ENCODE peak calls at places on chromosomes 5 and 9, in four cellular contexts. One of them, this sample, is unnamed.
A peak's percentile ranks its signal among the peaks of the same experiment; 100 is the strongest.

GRCh38 chr5:57825026-57825683 is 342.5 kb upstream of the ACTBL2 start:
- DNase-seq in coronary artery: no peak
- DNase-seq in fibroblast of the aortic adventitia: peak; percentile 74
- DNase-seq in WERI-Rb-1: no peak
- DNase-seq in this sample: no peak

GRCh38 chr5:156473271-156473935 is 146.4 kb downstream of the SGCD start:
- DNase-seq in coronary artery: no peak
- DNase-seq in fibroblast of the aortic adventitia: peak; percentile 39
- DNase-seq in WERI-Rb-1: no peak
- DNase-seq in this sample: no peak

GRCh38 chr5:59548807-59549357 is 344.6 kb downstream of the PDE4D start:
- DNase-seq in coronary artery: no peak
- DNase-seq in fibroblast of the aortic adventitia: no peak
- DNase-seq in WERI-Rb-1: no peak
- DNase-seq in this sample: no peak

GRCh38 chr9:24218656-24219055 is 327.0 kb downstream of the IZUMO3 start:
- DNase-seq in coronary artery: no peak
- DNase-seq in fibroblast of the aortic adventitia: peak; percentile 10
- DNase-seq in WERI-Rb-1: no peak
- DNase-seq in this sample: no peak

GRCh38 chr5:81203729-81204128 is 29.4 kb upstream of the CKMT2 start:
- DNase-seq in coronary artery: no peak
- DNase-seq in fibroblast of the aortic adventitia: no peak
- DNase-seq in WERI-Rb-1: no peak
- DNase-seq in this sample: no peak

GRCh38 chr5:163248856-163249255 is 188.5 kb upstream of the CCNG1 start:
- DNase-seq in coronary artery: no peak
- DNase-seq in fibroblast of the aortic adventitia: peak; percentile 25
- DNase-seq in WERI-Rb-1: no peak
- DNase-seq in this sample: no peak

GRCh38 chr5:72467987-72468386 is 39.2 kb downstream of the ZNF366 start:
- DNase-seq in coronary artery: no peak
- DNase-seq in fibroblast of the aortic adventitia: peak; percentile 70
- DNase-seq in WERI-Rb-1: no peak
- DNase-seq in this sample: no peak

GRCh38 chr9:34993502-34994428 is 4.2 kb downstream of the DNAJB5 start:
- DNase-seq in coronary artery: peak; percentile 95
- DNase-seq in fibroblast of the aortic adventitia: peak; percentile 80
- DNase-seq in WERI-Rb-1: peak; percentile 76
- DNase-seq in this sample: peak; percentile 46

GRCh38 chr9:103681435-103681834 is 412.7 kb upstream of the SMC2 start:
- DNase-seq in coronary artery: no peak
- DNase-seq in fibroblast of the aortic adventitia: no peak
- DNase-seq in WERI-Rb-1: peak; percentile 21
- DNase-seq in this sample: no peak

GRCh38 chr9:96398582-96399334 is 15.2 kb upstream of the SLC35D2 start:
- DNase-seq in coronary artery: no peak
- DNase-seq in fibroblast of the aortic adventitia: no peak
- DNase-seq in WERI-Rb-1: no peak
- DNase-seq in this sample: no peak

GRCh38 chr5:143002459-143003327 is 232.5 kb downstream of the ARHGAP26 start:
- DNase-seq in coronary artery: no peak
- DNase-seq in fibroblast of the aortic adventitia: peak; percentile 99
- DNase-seq in WERI-Rb-1: no peak
- DNase-seq in this sample: no peak

GRCh38 chr5:103041071-103041676 is 78.8 kb downstream of the GIN1 start:
- DNase-seq in coronary artery: no peak
- DNase-seq in fibroblast of the aortic adventitia: peak; percentile 80
- DNase-seq in WERI-Rb-1: no peak
- DNase-seq in this sample: no peak

GRCh38 chr5:171390883-171391677 is 3.4 kb downstream of the NPM1 start:
- DNase-seq in coronary artery: no peak
- DNase-seq in fibroblast of the aortic adventitia: no peak
- DNase-seq in WERI-Rb-1: no peak
- DNase-seq in this sample: no peak

GRCh38 chr9:70165006-70165602 is 93.7 kb upstream of the SMC5 start:
- DNase-seq in coronary artery: no peak
- DNase-seq in fibroblast of the aortic adventitia: no peak
- DNase-seq in WERI-Rb-1: no peak
- DNase-seq in this sample: no peak

GRCh38 chr5:54307583-54307982 is 2.8 kb downstream of the ARL15 start:
- DNase-seq in coronary artery: no peak
- DNase-seq in fibroblast of the aortic adventitia: no peak
- DNase-seq in WERI-Rb-1: no peak
- DNase-seq in this sample: no peak

GRCh38 chr5:164097747-164098146 is 592.3 kb downstream of the MAT2B start:
- DNase-seq in coronary artery: no peak
- DNase-seq in fibroblast of the aortic adventitia: peak; percentile 63
- DNase-seq in WERI-Rb-1: no peak
- DNase-seq in this sample: no peak

GRCh38 chr9:16544842-16545241 is 325.6 kb downstream of the BNC2 start:
- DNase-seq in coronary artery: no peak
- DNase-seq in fibroblast of the aortic adventitia: no peak
- DNase-seq in WERI-Rb-1: no peak
- DNase-seq in this sample: no peak

GRCh38 chr5:151023651-151024050 is 3.3 kb downstream of the GPX3 start:
- DNase-seq in coronary artery: peak; percentile 88
- DNase-seq in fibroblast of the aortic adventitia: peak; percentile 91
- DNase-seq in WERI-Rb-1: no peak
- DNase-seq in this sample: no peak

GRCh38 chr5:78504726-78505431 is 143.7 kb downstream of the LHFPL2 start:
- DNase-seq in coronary artery: peak; percentile 95
- DNase-seq in fibroblast of the aortic adventitia: peak; percentile 100
- DNase-seq in WERI-Rb-1: no peak
- DNase-seq in this sample: peak; percentile 74

GRCh38 chr5:81755320-81755719 is 4.4 kb upstream of the SSBP2 start:
- DNase-seq in coronary artery: peak; percentile 80
- DNase-seq in fibroblast of the aortic adventitia: peak; percentile 84
- DNase-seq in WERI-Rb-1: no peak
- DNase-seq in this sample: no peak

GRCh38 chr5:157543825-157544622 is 31.6 kb downstream of the ADAM19 start:
- DNase-seq in coronary artery: no peak
- DNase-seq in fibroblast of the aortic adventitia: peak; percentile 68
- DNase-seq in WERI-Rb-1: no peak
- DNase-seq in this sample: no peak

GRCh38 chr9:12818431-12819000 is 43.7 kb downstream of the LURAP1L start:
- DNase-seq in coronary artery: no peak
- DNase-seq in fibroblast of the aortic adventitia: peak; percentile 99
- DNase-seq in WERI-Rb-1: no peak
- DNase-seq in this sample: no peak

GRCh38 chr9:93579711-93580516 is 3.5 kb downstream of the PHF2 start:
- DNase-seq in coronary artery: peak; percentile 72
- DNase-seq in fibroblast of the aortic adventitia: no peak
- DNase-seq in WERI-Rb-1: no peak
- DNase-seq in this sample: no peak

GRCh38 chr5:25119654-25120053 is 474.9 kb upstream of the CDH10 start:
- DNase-seq in coronary artery: no peak
- DNase-seq in fibroblast of the aortic adventitia: no peak
- DNase-seq in WERI-Rb-1: no peak
- DNase-seq in this sample: no peak

GRCh38 chr5:102223542-102224444 is 72.3 kb downstream of the SLCO4C1 start:
- DNase-seq in coronary artery: no peak
- DNase-seq in fibroblast of the aortic adventitia: peak; percentile 30
- DNase-seq in WERI-Rb-1: no peak
- DNase-seq in this sample: no peak

DNA sequence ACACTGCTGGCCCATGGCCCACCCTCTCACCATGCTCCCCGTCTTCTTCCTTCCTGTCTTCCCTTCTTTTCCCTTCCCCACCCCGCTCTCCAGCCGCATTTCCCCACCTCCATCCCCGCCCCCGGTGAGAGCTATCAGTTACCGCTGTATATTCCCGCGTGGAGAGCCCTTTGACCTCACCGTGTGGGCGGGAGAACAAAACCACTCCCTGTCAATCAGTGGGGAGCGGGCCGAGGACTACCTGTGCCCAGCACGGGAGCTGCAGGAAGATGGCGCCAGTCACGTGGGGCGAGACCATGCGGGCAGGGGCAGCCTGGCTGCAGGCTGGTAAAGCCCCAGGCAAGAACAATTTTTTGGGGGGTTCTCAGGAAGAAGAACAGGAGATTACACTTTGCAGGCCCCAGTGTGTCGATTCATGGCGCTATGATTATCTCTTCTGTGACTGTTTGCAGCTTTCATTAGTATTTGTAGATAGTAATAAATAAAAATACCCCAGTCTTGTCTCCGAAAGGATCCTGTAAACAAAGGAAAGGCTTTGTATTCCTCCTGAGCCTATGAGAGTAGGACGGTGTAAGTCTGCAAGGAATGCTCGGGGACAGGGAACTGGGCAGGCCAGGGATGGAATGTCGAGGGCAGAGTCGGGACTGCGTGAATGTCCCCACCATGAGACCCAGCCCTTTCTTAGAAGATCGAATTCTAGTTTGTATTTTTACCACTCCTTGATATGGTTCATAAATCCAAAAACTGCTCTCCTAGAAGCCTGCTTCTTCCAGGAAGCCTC is 14.8 kb upstream of the DMRT1 start:
- DNase-seq in coronary artery: no peak
- DNase-seq in fibroblast of the aortic adventitia: no peak
- DNase-seq in WERI-Rb-1: no peak
- DNase-seq in this sample: no peak
- TF ChIP-seq CTCF in coronary artery: no peak
- TF ChIP-seq CTCF in fibroblast of the aortic adventitia: no peak
- TF ChIP-seq CTCF in WERI-Rb-1: no peak
- TF ChIP-seq CTCF in this sample: no peak

GRCh38 chr9:124015091-124015660 is 3.6 kb downstream of the LHX2 start:
- DNase-seq in coronary artery: no peak
- DNase-seq in fibroblast of the aortic adventitia: no peak
- DNase-seq in WERI-Rb-1: no peak
- DNase-seq in this sample: no peak
- TF ChIP-seq CTCF in coronary artery: no peak
- TF ChIP-seq CTCF in fibroblast of the aortic adventitia: no peak
- TF ChIP-seq CTCF in WERI-Rb-1: no peak
- TF ChIP-seq CTCF in this sample: no peak

DNA sequence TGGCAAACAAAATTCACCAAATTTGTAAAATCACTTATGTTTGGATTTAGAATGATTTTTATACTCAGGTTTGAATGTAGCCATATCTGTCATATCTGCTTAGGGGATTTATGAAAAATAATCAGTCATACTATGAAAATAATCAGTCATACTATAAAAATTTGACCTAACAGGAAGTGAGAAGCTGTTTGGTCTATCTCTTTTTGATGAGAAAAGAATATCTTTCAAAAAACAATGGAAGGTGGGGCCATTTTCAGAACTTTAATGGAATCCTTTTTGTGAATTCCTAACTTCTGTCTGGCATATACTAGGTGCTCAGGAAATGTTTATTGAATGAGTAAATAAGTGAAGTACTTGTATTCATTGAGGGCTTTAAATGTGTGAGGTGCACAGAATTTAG is 70.1 kb downstream of the CWC27 start:
- DNase-seq in coronary artery: no peak
- DNase-seq in fibroblast of the aortic adventitia: peak; percentile 23
- DNase-seq in WERI-Rb-1: no peak
- DNase-seq in this sample: no peak
- TF ChIP-seq CTCF in coronary artery: no peak
- TF ChIP-seq CTCF in fibroblast of the aortic adventitia: no peak
- TF ChIP-seq CTCF in WERI-Rb-1: no peak
- TF ChIP-seq CTCF in this sample: no peak

GRCh38 chr5:64506567-64507321 is 929 bp downstream of the RGS7BP start:
- DNase-seq in coronary artery: peak; percentile 74
- DNase-seq in fibroblast of the aortic adventitia: no peak
- DNase-seq in WERI-Rb-1: no peak
- DNase-seq in this sample: no peak
- TF ChIP-seq CTCF in coronary artery: peak; percentile 23
- TF ChIP-seq CTCF in fibroblast of the aortic adventitia: no peak
- TF ChIP-seq CTCF in WERI-Rb-1: peak; percentile 48
- TF ChIP-seq CTCF in this sample: no peak

DNA sequence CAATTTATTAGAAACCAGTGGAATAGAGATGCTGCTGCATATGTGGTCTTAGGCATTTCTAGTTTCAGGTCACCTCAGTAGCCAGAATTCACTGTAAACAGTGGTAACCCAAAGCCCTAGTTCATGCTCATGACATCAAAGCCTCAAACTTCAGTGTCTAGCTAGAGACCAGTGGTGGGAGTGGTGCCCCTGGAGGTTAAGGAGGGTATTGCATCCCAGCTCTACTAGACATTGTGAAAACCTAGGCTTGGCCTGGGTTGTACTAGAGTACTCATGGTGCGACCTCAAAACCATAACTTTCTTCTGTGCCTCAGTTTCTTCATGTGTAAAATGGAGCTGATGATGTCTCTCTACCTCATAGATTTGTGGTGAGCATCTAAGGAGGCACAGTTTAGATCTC is 18.8 kb downstream of the COL5A1 start:
- DNase-seq in coronary artery: no peak
- DNase-seq in fibroblast of the aortic adventitia: no peak
- DNase-seq in WERI-Rb-1: peak; percentile 43
- DNase-seq in this sample: no peak
- TF ChIP-seq CTCF in coronary artery: no peak
- TF ChIP-seq CTCF in fibroblast of the aortic adventitia: peak; percentile 87
- TF ChIP-seq CTCF in WERI-Rb-1: peak; percentile 83
- TF ChIP-seq CTCF in this sample: no peak

DNA sequence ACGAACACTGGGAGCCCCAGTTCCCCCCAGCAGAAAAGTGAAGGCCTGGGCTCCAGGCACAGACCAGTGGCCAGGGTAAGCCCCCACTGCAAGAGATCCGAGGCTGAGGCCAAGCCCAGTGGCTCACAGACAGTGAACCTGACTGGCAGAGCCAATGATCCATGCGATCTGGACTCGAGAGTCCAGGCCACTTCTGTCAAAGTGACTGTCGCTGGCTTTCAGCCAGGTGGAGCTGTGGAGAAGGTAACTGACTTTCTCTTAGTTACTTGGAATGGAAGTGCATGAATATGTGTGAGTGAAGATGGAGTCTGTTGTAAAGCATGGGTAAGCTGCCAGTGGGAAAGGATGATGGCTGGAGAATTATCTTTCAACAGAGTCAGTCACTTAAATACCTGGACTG is 99.7 kb downstream of the GOLPH3 start:
- DNase-seq in coronary artery: no peak
- DNase-seq in fibroblast of the aortic adventitia: no peak
- DNase-seq in WERI-Rb-1: peak; percentile 41
- DNase-seq in this sample: no peak
- TF ChIP-seq CTCF in coronary artery: no peak
- TF ChIP-seq CTCF in fibroblast of the aortic adventitia: no peak
- TF ChIP-seq CTCF in WERI-Rb-1: peak; percentile 50
- TF ChIP-seq CTCF in this sample: no peak

GRCh38 chr9:98047002-98047401 is 9.5 kb upstream of the NANS start:
- DNase-seq in coronary artery: no peak
- DNase-seq in fibroblast of the aortic adventitia: no peak
- DNase-seq in WERI-Rb-1: no peak
- DNase-seq in this sample: no peak
- TF ChIP-seq CTCF in coronary artery: no peak
- TF ChIP-seq CTCF in fibroblast of the aortic adventitia: no peak
- TF ChIP-seq CTCF in WERI-Rb-1: no peak
- TF ChIP-seq CTCF in this sample: no peak

GRCh38 chr5:180649297-180650039 is at the start of gene FLT4:
- DNase-seq in coronary artery: no peak
- DNase-seq in fibroblast of the aortic adventitia: no peak
- DNase-seq in WERI-Rb-1: no peak
- DNase-seq in this sample: no peak

GRCh38 chr5:180646963-180647305 is 2.5 kb downstream of the FLT4 start:
- DNase-seq in coronary artery: no peak
- DNase-seq in fibroblast of the aortic adventitia: no peak
- DNase-seq in WERI-Rb-1: no peak
- DNase-seq in this sample: no peak

GRCh38 chr5:180647465-180647864 is 1.9 kb downstream of the FLT4 start:
- DNase-seq in coronary artery: no peak
- DNase-seq in fibroblast of the aortic adventitia: no peak
- DNase-seq in WERI-Rb-1: no peak
- DNase-seq in this sample: no peak

GRCh38 chr5:180647941-180648500 is 1.4 kb downstream of the FLT4 start:
- DNase-seq in coronary artery: no peak
- DNase-seq in fibroblast of the aortic adventitia: no peak
- DNase-seq in WERI-Rb-1: no peak
- DNase-seq in this sample: no peak

GRCh38 chr5:180648658-180649296 is 623 bp downstream of the FLT4 start:
- DNase-seq in coronary artery: no peak
- DNase-seq in fibroblast of the aortic adventitia: no peak
- DNase-seq in WERI-Rb-1: peak; percentile 33
- DNase-seq in this sample: no peak
- TF ChIP-seq CTCF in coronary artery: no peak
- TF ChIP-seq CTCF in fibroblast of the aortic adventitia: no peak
- TF ChIP-seq CTCF in WERI-Rb-1: peak; percentile 37
- TF ChIP-seq CTCF in this sample: no peak

This sample was measured in omental fat pad.